ENCODE peak calls at places on chromosome 5, in four cellular contexts. A, I, Q and F are unnamed samples.
A peak's percentile ranks its signal among the peaks of the same experiment; 100 is the strongest.

GRCh38 chr5:122805481-122805880 is 30.6 kb downstream of the SNX2 start:
- DNase-seq in A (no peak), I (no peak), Q (no peak), F (no peak)

GRCh38 chr5:87850843-87851242 is 417.8 kb downstream of the TMEM161B start:
- DNase-seq in A (no peak), I (no peak), Q (no peak), F (no peak)

GRCh38 chr5:51391175-51391574 is 7.9 kb downstream of the ISL1 start:
- DNase-seq in A (no peak), I (no peak), Q (no peak), F (no peak)

GRCh38 chr5:134029156-134029555 is 24.4 kb upstream of the VDAC1 start:
- DNase-seq in A (no peak), I (no peak), Q (no peak), F (no peak)

GRCh38 chr5:74017786-74018211 is 391.8 kb downstream of the ARHGEF28 start:
- DNase-seq in A (no peak), I (no peak), Q (no peak), F (no peak)

GRCh38 chr5:36402512-36402906 is 100.8 kb upstream of the RANBP3L start:
- DNase-seq in A (no peak), I (no peak), Q (no peak), F (no peak)

GRCh38 chr5:139655727-139656271 is 7.7 kb downstream of the CXXC5 start:
- DNase-seq in A (peak; percentile 54), I (no peak), Q (no peak), F (no peak)

GRCh38 chr5:157718529-157718928 is 12.7 kb upstream of the THG1L start:
- DNase-seq in A (peak; percentile 61), I (peak; percentile 53), Q (no peak), F (no peak)

GRCh38 chr5:45601424-45601823 is 94.8 kb downstream of the HCN1 start:
- DNase-seq in A (no peak), I (no peak), Q (no peak), F (no peak)

GRCh38 chr5:93611900-93612898 is 29.2 kb downstream of the NR2F1 start:
- DNase-seq in A (peak; percentile 66), I (peak; percentile 28), Q (peak; percentile 53), F (peak; percentile 72)

GRCh38 chr5:16411741-16412455 is 53.7 kb downstream of the ZNF622 start:
- DNase-seq in A (no peak), I (no peak), Q (no peak), F (no peak)

GRCh38 chr5:175805256-175806011 is 65.9 kb upstream of the CPLX2 start:
- DNase-seq in A (no peak), I (no peak), Q (no peak), F (no peak)

GRCh38 chr5:162132348-162132747 is 64.8 kb downstream of the GABRG2 start:
- DNase-seq in A (no peak), I (no peak), Q (no peak), F (no peak)

DNA sequence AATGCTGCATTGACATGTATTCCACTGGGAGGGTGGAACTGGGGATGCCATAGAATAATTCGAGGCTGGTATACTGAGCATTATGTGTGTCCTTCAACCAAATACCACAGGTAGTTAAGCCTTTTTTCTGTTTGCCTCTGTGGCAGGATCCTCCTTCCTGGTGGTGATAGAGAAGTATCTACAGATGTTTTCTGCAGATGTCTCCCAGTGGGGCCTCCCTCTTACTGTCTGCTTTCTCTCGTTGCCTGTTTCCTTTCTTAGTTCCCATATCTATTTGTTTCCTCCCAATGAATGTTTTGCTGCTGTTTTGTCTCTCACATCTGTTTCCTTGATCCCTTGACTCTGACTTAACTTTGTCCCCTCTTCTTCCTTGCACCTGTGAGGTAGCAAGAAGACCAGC is 130.9 kb upstream of the NUDT12 start:
- DNase-seq in A (no peak), I (no peak), Q (no peak), F (no peak)
- TF ChIP-seq TEAD4 in A (no peak), I (no peak), Q (no peak), F (no peak)

GRCh38 chr5:160542281-160542680 is 120.6 kb downstream of the PTTG1 start:
- DNase-seq in A (no peak), I (no peak), Q (no peak), F (no peak)
- TF ChIP-seq TEAD4 in A (no peak), I (no peak), Q (no peak), F (no peak)

GRCh38 chr5:102937916-102938315 is 182.0 kb downstream of the GIN1 start:
- DNase-seq in A (no peak), I (no peak), Q (no peak), F (no peak)
- TF ChIP-seq TEAD4 in A (no peak), I (no peak), Q (no peak), F (no peak)

GRCh38 chr5:14358536-14358935 is 215.4 kb downstream of the TRIO start:
- DNase-seq in A (peak; percentile 60), I (no peak), Q (no peak), F (no peak)

GRCh38 chr5:14357861-14358260 is 214.7 kb downstream of the TRIO start:
- DNase-seq in A (peak; percentile 37), I (no peak), Q (peak; percentile 70), F (no peak)

GRCh38 chr5:14356305-14356704 is 213.2 kb downstream of the TRIO start:
- DNase-seq in A (no peak), I (no peak), Q (no peak), F (no peak)

GRCh38 chr5:14359069-14360043 is 216.2 kb downstream of the TRIO start:
- DNase-seq in A (no peak), I (no peak), Q (no peak), F (no peak)

GRCh38 chr5:14357441-14357840 is 214.3 kb downstream of the TRIO start:
- DNase-seq in A (no peak), I (no peak), Q (no peak), F (peak; percentile 52)
- TF ChIP-seq TEAD4 in A (no peak), I (no peak), Q (no peak), F (no peak)